ENCODE peak calls at places on chromosome 7, in ten cellular contexts. O is NCI-H1092; H is activated CD4-positive, CD25-positive, alpha-beta regulatory T cell; B is ureter; U is left kidney; T is psoas muscle; L is CD4-positive, alpha-beta T cell; V is effector memory CD8-positive, alpha-beta T cell; R is NCI-H2081; Y is kidney glomerular epithelial cell. I is an unnamed sample.

GRCh38 chr7:44048031-44048795 is 3.7 kb downstream of the DBNL start:
- DNase-seq in L (no peak), H (no peak), R (no peak), U (no peak), V (no peak), Y (no peak), O (no peak), B (peak), T (no peak), I (no peak)

GRCh38 chr7:130821864-130822263 is 87.9 kb upstream of the KLF14 start:
- DNase-seq in O (no peak), U (no peak), V (no peak), Y (no peak), H (no peak), B (no peak), R (no peak), T (no peak), L (no peak), I (no peak)

GRCh38 chr7:111113263-111114017 is 22.5 kb downstream of the LRRN3 start:
- DNase-seq in T (no peak), H (no peak), V (no peak), U (no peak), B (no peak), Y (peak), R (no peak), L (no peak), O (no peak), I (peak)

GRCh38 chr7:150335101-150335773 is 6.2 kb downstream of the RARRES2 start:
- DNase-seq in B (no peak), Y (no peak), U (no peak), T (no peak), H (no peak), R (no peak), V (no peak), L (no peak), O (no peak), I (peak)

GRCh38 chr7:80145780-80146422 is 11.3 kb downstream of the GNAI1 start:
- DNase-seq in H (no peak), B (no peak), O (no peak), V (no peak), Y (no peak), U (peak), T (no peak), L (no peak), R (no peak), I (peak)

GRCh38 chr7:82362129-82362528 is 81.4 kb downstream of the CACNA2D1 start:
- DNase-seq in B (no peak), R (no peak), O (no peak), H (no peak), U (no peak), V (no peak), T (no peak), Y (no peak), L (no peak), I (peak)

GRCh38 chr7:155580367-155580766 is 34.0 kb upstream of the CNPY1 start:
- DNase-seq in B (no peak), L (no peak), R (no peak), U (no peak), T (no peak), H (no peak), Y (no peak), O (no peak), V (no peak), I (no peak)

GRCh38 chr7:71535616-71536015 is 403.7 kb downstream of the GALNT17 start:
- DNase-seq in O (no peak), H (no peak), Y (no peak), T (no peak), B (no peak), U (no peak), R (no peak), V (no peak), L (no peak), I (no peak)

GRCh38 chr7:100942038-100942774 is 7.1 kb upstream of the MUC3A start:
- DNase-seq in H (no peak), V (no peak), U (peak), B (no peak), L (no peak), R (no peak), T (no peak), O (no peak), Y (no peak), I (no peak)

GRCh38 chr7:50644114-50644513 is 78.9 kb upstream of the DDC start:
- DNase-seq in H (no peak), B (no peak), U (no peak), O (no peak), L (no peak), V (no peak), Y (no peak), T (no peak), R (no peak), I (no peak)

GRCh38 chr7:157475095-157475494 is 138.3 kb downstream of the DNAJB6 start:
- DNase-seq in U (no peak), B (no peak), O (no peak), L (no peak), T (no peak), V (no peak), R (no peak), H (no peak), Y (no peak), I (no peak)

GRCh38 chr7:116547347-116547746 is 22.5 kb downstream of the CAV1 start:
- DNase-seq in T (peak), O (no peak), B (no peak), Y (peak), L (no peak), H (no peak), R (no peak), V (no peak), U (no peak), I (peak)

GRCh38 chr7:39880556-39880955 is 69.5 kb upstream of the CDK13 start:
- DNase-seq in T (no peak), Y (no peak), V (no peak), U (no peak), R (no peak), O (no peak), B (no peak), H (no peak), L (no peak), I (peak)

GRCh38 chr7:151756076-151756731 is 120.7 kb downstream of the PRKAG2 start:
- DNase-seq in H (peak), U (no peak), O (no peak), R (no peak), L (peak), T (no peak), V (peak), Y (peak), B (no peak), I (peak)

GRCh38 chr7:80047032-80047431 is 87.6 kb upstream of the GNAI1 start:
- DNase-seq in V (no peak), B (no peak), R (peak), H (no peak), Y (no peak), O (no peak), L (no peak), T (no peak), U (no peak), I (peak)

GRCh38 chr7:3193721-3194120 is 107.3 kb upstream of the SDK1 start:
- DNase-seq in O (no peak), U (no peak), B (no peak), T (no peak), L (no peak), H (no peak), V (no peak), R (no peak), Y (no peak), I (no peak)

GRCh38 chr7:39951156-39951942 is 1.3 kb downstream of the CDK13 start:
- DNase-seq in H (peak), O (peak), U (peak), T (peak), R (peak), V (peak), L (peak), Y (no peak), B (peak), I (peak)

GRCh38 chr7:65441010-65441409 is 67.4 kb downstream of the ZNF92 start:
- DNase-seq in V (no peak), T (no peak), R (no peak), Y (peak), H (no peak), O (no peak), L (no peak), U (no peak), B (no peak), I (peak)

GRCh38 chr7:21076054-21076453 is 289.4 kb upstream of the SP8 start:
- DNase-seq in H (no peak), T (no peak), V (no peak), Y (no peak), R (peak), L (no peak), U (peak), B (no peak), O (peak), I (no peak)

GRCh38 chr7:95213809-95214492 is 110.4 kb downstream of the PON1 start:
- DNase-seq in V (no peak), B (peak), R (no peak), Y (no peak), U (no peak), T (peak), O (no peak), L (no peak), H (no peak), I (no peak)

GRCh38 chr7:152522551-152522950 is 86.7 kb upstream of the KMT2C start:
- DNase-seq in L (no peak), O (peak), U (peak), B (no peak), R (peak), Y (no peak), V (no peak), T (peak), H (no peak), I (no peak)

GRCh38 chr7:2478800-2479199 is 2.6 kb upstream of the GRIFIN start:
- DNase-seq in B (no peak), V (no peak), O (no peak), H (no peak), U (no peak), T (no peak), L (no peak), Y (no peak), R (no peak), I (no peak)

GRCh38 chr7:2570021-2570420 is 11.2 kb downstream of the IQCE start:
- DNase-seq in Y (no peak), T (no peak), H (no peak), O (no peak), B (no peak), R (no peak), V (no peak), L (no peak), U (no peak), I (no peak)

GRCh38 chr7:34260282-34260681 is 354.9 kb downstream of the BMPER start:
- DNase-seq in H (no peak), L (no peak), T (no peak), B (no peak), U (no peak), Y (peak), R (no peak), O (no peak), V (no peak), I (peak)

GRCh38 chr7:114439581-114439980 is 25.0 kb downstream of the FOXP2 start:
- DNase-seq in U (no peak), O (no peak), V (no peak), H (no peak), R (no peak), T (no peak), B (no peak), Y (no peak), L (no peak), I (no peak)

GRCh38 chr7:130918129-130919052 is 184.4 kb upstream of the KLF14 start:
- DNase-seq in T (no peak), O (no peak), U (no peak), R (no peak), L (no peak), B (no peak), V (no peak), Y (no peak), H (no peak), I (peak)

GRCh38 chr7:122652851-122653250 is 46.1 kb downstream of the RNF133 start:
- DNase-seq in T (no peak), U (no peak), O (no peak), L (no peak), V (no peak), B (no peak), Y (no peak), R (peak), H (no peak), I (no peak)

GRCh38 chr7:139773372-139773771 is 4.4 kb downstream of the HIPK2 start:
- DNase-seq in V (no peak), B (no peak), U (no peak), R (no peak), O (no peak), T (no peak), Y (no peak), H (no peak), L (no peak), I (no peak)

GRCh38 chr7:146961617-146962016 is 845.0 kb downstream of the CNTNAP2 start:
- DNase-seq in H (no peak), U (no peak), Y (peak), L (no peak), V (no peak), T (no peak), B (no peak), O (no peak), R (no peak), I (no peak)

GRCh38 chr7:1234794-1235500 is 2.3 kb downstream of the UNCX start:
- DNase-seq in U (peak), L (no peak), Y (no peak), B (no peak), V (no peak), R (no peak), H (no peak), T (no peak), O (no peak), I (no peak)

GRCh38 chr7:1676550-1677071 is 6.5 kb downstream of the ELFN1 start:
- DNase-seq in V (no peak), T (no peak), B (no peak), R (no peak), L (no peak), O (no peak), Y (no peak), H (no peak), U (no peak), I (no peak)

GRCh38 chr7:156639426-156640256 is 933 bp upstream of the RNF32 start:
- DNase-seq in L (no peak), Y (no peak), T (no peak), R (no peak), H (no peak), O (no peak), V (no peak), U (no peak), B (no peak), I (no peak)

I was measured in IMR-90.